ENCODE peak calls at places on chromosome 12, in eight cellular contexts. G is neural progenitor cell; K is heart right ventricle; Q is hepatocyte; I is fibroblast of lung; O is uterus; S is CD8-positive, alpha-beta memory T cell; V is lung. C is an unnamed sample.

GRCh38 chr12:131699434-131699833 is 11.5 kb upstream of the SFSWAP start:
- DNase-seq in S (no peak), Q (no peak), O (no peak), G (no peak), K (no peak), I (no peak), V (no peak), C (no peak)

GRCh38 chr12:56437430-56438176 is 11.6 kb downstream of the TIMELESS start:
- DNase-seq in O (no peak), Q (no peak), K (no peak), G (no peak), I (no peak), V (no peak), S (no peak), C (no peak)

GRCh38 chr12:131101703-131102492 is 148.2 kb downstream of the ADGRD1 start:
- DNase-seq in S (no peak), I (no peak), O (peak), Q (no peak), K (no peak), G (no peak), V (no peak), C (no peak)

GRCh38 chr12:94148841-94149780 is 734 bp downstream of the PLXNC1 start:
- DNase-seq in O (no peak), Q (peak), I (peak), V (no peak), G (peak), K (peak), S (peak), C (peak)

GRCh38 chr12:31860401-31860800 is 98.8 kb upstream of the RESF1 start:
- DNase-seq in S (no peak), G (no peak), Q (no peak), I (no peak), K (no peak), O (no peak), V (no peak), C (no peak)

GRCh38 chr12:46516933-46517578 is 144.5 kb upstream of the SLC38A2 start:
- DNase-seq in V (no peak), K (no peak), G (no peak), S (no peak), Q (no peak), O (no peak), I (no peak), C (peak)

GRCh38 chr12:130367003-130367402 is 29.3 kb downstream of the PIWIL1 start:
- DNase-seq in S (no peak), V (no peak), G (no peak), O (no peak), K (no peak), Q (no peak), I (no peak), C (no peak)

GRCh38 chr12:1840981-1841425 is 20.6 kb downstream of the LRTM2 start:
- DNase-seq in Q (no peak), V (no peak), K (no peak), I (no peak), O (no peak), S (no peak), G (no peak), C (no peak)

GRCh38 chr12:131644481-131644880 is 66.4 kb upstream of the SFSWAP start:
- DNase-seq in G (no peak), I (no peak), K (no peak), Q (no peak), S (no peak), O (no peak), V (no peak), C (no peak)

GRCh38 chr12:90036641-90037040 is 328.0 kb upstream of the ATP2B1 start:
- DNase-seq in I (peak), K (no peak), O (no peak), G (no peak), V (no peak), S (no peak), Q (no peak), C (no peak)

GRCh38 chr12:44847888-44848770 is 28.0 kb downstream of the NELL2 start:
- DNase-seq in S (peak), I (no peak), K (no peak), O (no peak), Q (no peak), G (no peak), V (no peak), C (no peak)

GRCh38 chr12:19181666-19182426 is 52.3 kb downstream of the PLEKHA5 start:
- DNase-seq in S (no peak), G (no peak), K (no peak), V (no peak), I (peak), O (no peak), Q (no peak), C (no peak)

GRCh38 chr12:82805812-82806497 is 119.2 kb downstream of the TMTC2 start:
- DNase-seq in Q (no peak), V (no peak), K (no peak), O (no peak), I (no peak), G (no peak), S (no peak), C (no peak)

GRCh38 chr12:50390284-50390683 is 6.1 kb downstream of the FAM186A start:
- DNase-seq in I (peak), V (no peak), Q (peak), S (no peak), O (no peak), G (no peak), K (no peak), C (no peak)
- H3K27ac ChIP-seq in I (peak), V (no peak), Q (peak), S (no peak), O (no peak), G (no peak), K (no peak), C (peak)

GRCh38 chr12:124472690-124473279 is 94.6 kb downstream of the NCOR2 start:
- DNase-seq in O (no peak), K (peak), G (no peak), Q (no peak), V (no peak), S (no peak), I (no peak), C (no peak)

GRCh38 chr12:124469193-124469888 is 98.1 kb downstream of the NCOR2 start:
- DNase-seq in Q (no peak), K (peak), O (no peak), I (peak), S (no peak), V (no peak), G (peak), C (no peak)

GRCh38 chr12:124470806-124471205 is 96.6 kb downstream of the NCOR2 start:
- DNase-seq in O (no peak), K (no peak), G (no peak), I (no peak), Q (no peak), S (no peak), V (no peak), C (no peak)

GRCh38 chr12:124470139-124470538 is 97.3 kb downstream of the NCOR2 start:
- DNase-seq in S (no peak), K (no peak), O (no peak), V (no peak), I (no peak), G (no peak), Q (no peak), C (no peak)

GRCh38 chr12:124471828-124472227 is 95.6 kb downstream of the NCOR2 start:
- DNase-seq in K (no peak), V (no peak), O (no peak), I (no peak), Q (no peak), S (no peak), G (no peak), C (no peak)
- H3K27ac ChIP-seq in K (no peak), V (no peak), O (no peak), I (no peak), Q (no peak), S (no peak), G (no peak), C (no peak)

GRCh38 chr12:120089105-120089504 is 27.4 kb downstream of the RAB35 start:
- DNase-seq in K (no peak), Q (no peak), V (no peak), I (peak), G (no peak), O (no peak), S (no peak), C (no peak)

GRCh38 chr12:120090211-120090610 is 26.3 kb downstream of the RAB35 start:
- DNase-seq in S (no peak), K (no peak), Q (no peak), O (no peak), I (no peak), V (no peak), G (no peak), C (no peak)

GRCh38 chr12:120091371-120092090 is 25.0 kb downstream of the RAB35 start:
- DNase-seq in K (no peak), S (no peak), Q (no peak), I (peak), O (peak), G (no peak), V (no peak), C (no peak)

GRCh38 chr12:120090626-120091295 is 25.8 kb downstream of the RAB35 start:
- DNase-seq in Q (no peak), S (no peak), V (no peak), G (no peak), K (no peak), I (no peak), O (no peak), C (no peak)

DNA sequence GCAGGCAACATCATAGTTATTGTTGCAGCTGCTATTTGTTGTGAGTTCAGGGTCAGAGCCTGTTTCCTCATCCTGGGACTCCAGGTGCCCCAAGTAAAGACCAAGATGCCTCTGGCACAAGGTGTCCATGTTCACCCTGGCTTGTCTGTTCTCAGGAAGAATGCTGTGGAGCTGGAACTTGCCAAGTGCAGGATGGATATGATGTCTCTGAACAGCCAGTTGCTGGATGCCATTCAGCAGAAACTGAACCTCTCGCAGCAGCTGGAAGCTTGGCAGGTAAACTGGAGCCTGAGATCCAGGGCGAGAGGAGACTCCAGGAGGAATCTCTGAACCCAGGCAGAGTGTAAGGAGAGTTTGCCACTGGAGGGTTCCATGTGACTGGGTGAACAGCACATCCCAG is 26.8 kb downstream of the RAB35 start:
- DNase-seq in G (no peak), S (no peak), K (no peak), Q (no peak), O (no peak), V (no peak), I (no peak), C (no peak)
- H3K27ac ChIP-seq in G (no peak), S (no peak), K (no peak), Q (no peak), O (no peak), V (no peak), I (no peak), C (no peak)

DNA sequence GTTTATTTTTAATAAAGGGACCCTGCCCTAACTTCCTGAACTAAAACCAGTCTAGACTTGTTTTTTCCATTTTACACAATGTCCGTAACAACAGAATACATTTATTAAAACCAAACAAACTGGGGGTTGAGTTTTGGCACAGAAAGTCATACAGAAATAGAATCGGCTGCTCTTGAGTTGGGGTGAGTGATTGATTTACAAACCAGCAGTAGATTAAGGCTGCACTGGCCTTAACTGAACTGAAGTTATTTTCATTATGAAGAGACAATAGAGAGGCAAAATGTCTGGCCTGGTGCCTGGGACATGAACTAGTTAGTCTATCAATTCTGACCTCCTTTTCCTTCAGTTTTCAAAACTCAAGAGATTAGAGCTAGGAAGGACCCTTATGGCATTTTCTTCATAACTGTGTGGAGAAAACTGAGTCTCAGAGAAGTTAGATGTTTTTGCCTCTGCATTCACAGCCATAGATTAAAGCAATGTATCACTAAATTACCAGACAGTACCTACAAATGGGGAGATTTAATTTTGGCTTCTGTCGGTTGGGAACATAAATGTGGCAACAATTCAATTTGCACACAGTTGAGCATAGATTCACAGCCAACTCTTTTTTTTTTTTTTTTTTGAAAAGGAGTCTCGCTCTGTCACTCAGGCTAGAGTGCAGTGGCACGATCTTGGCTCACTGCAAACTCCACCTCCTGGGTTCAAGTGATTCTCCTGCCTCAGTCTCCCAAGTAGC is 19.8 kb upstream of the MGP start:
- DNase-seq in V (no peak), O (no peak), K (peak), Q (no peak), I (peak), S (no peak), G (no peak), C (no peak)
- H3K27ac ChIP-seq in V (peak), O (peak), K (peak), Q (no peak), I (no peak), S (no peak), G (no peak), C (no peak)

GRCh38 chr12:116360579-116361403 is 83.3 kb upstream of the MED13L start:
- DNase-seq in S (no peak), G (no peak), V (no peak), I (no peak), O (no peak), K (no peak), Q (no peak), C (no peak)

GRCh38 chr12:116354534-116354933 is 77.0 kb upstream of the MED13L start:
- DNase-seq in K (no peak), S (no peak), Q (no peak), O (no peak), I (no peak), V (no peak), G (no peak), C (no peak)

GRCh38 chr12:116361404-116362223 is 84.1 kb upstream of the MED13L start:
- DNase-seq in S (no peak), K (no peak), Q (no peak), V (no peak), I (no peak), O (no peak), G (no peak), C (no peak)

GRCh38 chr12:116354950-116355779 is 77.7 kb upstream of the MED13L start:
- DNase-seq in I (no peak), V (no peak), G (no peak), S (no peak), O (no peak), Q (no peak), K (no peak), C (no peak)

DNA sequence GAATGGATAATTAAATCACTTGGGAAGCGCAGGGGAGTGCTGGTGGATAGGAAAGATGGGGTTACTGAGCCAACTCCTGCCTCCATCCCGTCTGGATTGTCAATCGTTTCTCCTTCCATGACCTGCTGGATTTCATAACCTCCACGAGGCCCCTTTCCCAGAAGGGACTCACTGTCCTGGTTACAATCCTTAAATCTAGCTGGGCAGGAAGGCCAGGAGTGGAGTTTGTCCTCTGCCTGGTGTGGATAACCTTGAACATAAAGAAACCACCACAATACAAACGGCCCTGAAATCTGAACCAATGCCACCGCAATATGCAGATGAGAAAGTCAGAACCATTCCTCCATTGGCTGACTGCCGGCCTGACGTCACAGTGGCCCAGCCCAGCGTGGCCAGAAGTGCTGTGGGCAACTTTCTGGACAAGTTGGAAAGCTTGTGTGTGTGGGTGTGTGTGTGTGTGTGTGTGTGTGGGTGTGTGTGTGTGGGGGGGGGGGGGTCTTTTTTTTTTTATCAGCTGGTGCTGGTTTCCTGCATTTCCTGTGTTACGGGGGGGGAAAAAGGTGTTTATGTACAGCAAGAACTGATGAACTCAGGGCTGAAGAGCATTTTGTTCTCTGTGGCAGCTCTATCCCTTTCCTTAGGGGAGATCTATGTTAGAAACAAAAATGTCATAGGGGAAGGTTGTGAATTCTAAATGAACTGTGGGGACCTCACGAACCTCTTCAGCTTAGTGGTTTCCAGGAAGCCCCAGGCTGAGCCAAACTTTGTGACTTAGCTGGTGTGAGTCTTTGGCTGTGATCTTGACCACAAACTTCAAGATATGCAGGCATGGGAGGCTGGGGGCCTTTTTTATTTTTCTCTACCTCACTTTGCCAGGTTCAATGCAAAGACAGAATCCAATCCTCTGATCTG is 81.6 kb upstream of the MED13L start:
- DNase-seq in K (peak), O (peak), G (peak), I (peak), S (peak), V (peak), Q (peak), C (peak)
- H3K27ac ChIP-seq in K (peak), O (peak), G (no peak), I (peak), S (peak), V (peak), Q (peak), C (peak)

C was measured in SJSA1.